ENCODE peak calls at places on chromosomes 7 and 10, in five cellular contexts. Z is A549, Q is AG09309, M is GM23338, T is Panc1. A is an unnamed sample.

GRCh38 chr10:36181421-36181820 is 539.3 kb upstream of the FZD8 start:
- DNase-seq in Q (peak; percentile 46), Z (no peak), M (no peak), T (no peak), A (no peak)

GRCh38 chr7:116552616-116553015 is 27.8 kb downstream of the CAV1 start:
- DNase-seq in T (no peak), Z (no peak), M (no peak), Q (no peak), A (no peak)

GRCh38 chr7:133458688-133459087 is 205.8 kb downstream of the EXOC4 start:
- DNase-seq in T (no peak), Q (no peak), M (no peak), Z (no peak), A (no peak)

GRCh38 chr10:35058134-35058533 is 32.0 kb downstream of the CUL2 start:
- DNase-seq in Z (peak; percentile 44), Q (peak; percentile 78), T (no peak), M (peak; percentile 20), A (peak; percentile 46)

GRCh38 chr7:47400741-47401206 is 181.1 kb downstream of the TNS3 start:
- DNase-seq in Q (no peak), Z (no peak), T (no peak), M (peak; percentile 12), A (no peak)

GRCh38 chr7:66664590-66665293 is 36.1 kb downstream of the KCTD7 start:
- DNase-seq in T (no peak), M (peak; percentile 24), Q (no peak), Z (no peak), A (no peak)

GRCh38 chr7:30555525-30555924 is 39.2 kb upstream of the GARS1 start:
- DNase-seq in T (no peak), Z (no peak), Q (no peak), M (no peak), A (no peak)

GRCh38 chr7:29282819-29283414 is 88.3 kb downstream of the CHN2 start:
- DNase-seq in T (no peak), M (peak; percentile 48), Z (no peak), Q (no peak), A (no peak)

GRCh38 chr10:45239642-45240041 is 75.8 kb downstream of the OR13A1 start:
- DNase-seq in M (no peak), Z (no peak), Q (peak; percentile 28), T (no peak), A (no peak)

GRCh38 chr10:117541909-117542705 is 439 bp upstream of the EMX2 start:
- DNase-seq in Q (peak; percentile 14), Z (peak; percentile 52), T (no peak), M (peak; percentile 95), A (peak; percentile 9)
- H3K4me3 ChIP-seq in Q (peak overlapping the region; percentile 40), Z (peak overlapping the region; percentile 43), T (no peak overlapping the region), M (peak overlapping the region; percentile 68), A (no peak overlapping the region)

GRCh38 chr10:58152698-58153263 is 114.9 kb downstream of the IPMK start:
- DNase-seq in T (no peak), Q (no peak), M (peak; percentile 88), Z (no peak), A (no peak)
- TF ChIP-seq CTCF in T (peak; percentile 82), Q (peak; percentile 62), M (peak; percentile 76), Z (peak; percentile 72), A (peak; percentile 70)

GRCh38 chr10:71849461-71849908 is 1.6 kb downstream of the PSAP start:
- DNase-seq in M (no peak), Z (no peak), T (no peak), Q (no peak), A (no peak)

GRCh38 chr10:71850021-71850744 is 868 bp downstream of the PSAP start:
- DNase-seq in Z (no peak), M (no peak), Q (no peak), T (no peak), A (no peak)

GRCh38 chr10:71854031-71854430 is 3.0 kb upstream of the PSAP start:
- DNase-seq in M (no peak), Q (no peak), Z (no peak), T (no peak), A (no peak)

GRCh38 chr10:71850745-71851629 is at the start of gene PSAP:
- DNase-seq in M (peak; percentile 99), Z (peak; percentile 97), Q (peak; percentile 85), T (peak; percentile 95), A (peak; percentile 95)

DNA sequence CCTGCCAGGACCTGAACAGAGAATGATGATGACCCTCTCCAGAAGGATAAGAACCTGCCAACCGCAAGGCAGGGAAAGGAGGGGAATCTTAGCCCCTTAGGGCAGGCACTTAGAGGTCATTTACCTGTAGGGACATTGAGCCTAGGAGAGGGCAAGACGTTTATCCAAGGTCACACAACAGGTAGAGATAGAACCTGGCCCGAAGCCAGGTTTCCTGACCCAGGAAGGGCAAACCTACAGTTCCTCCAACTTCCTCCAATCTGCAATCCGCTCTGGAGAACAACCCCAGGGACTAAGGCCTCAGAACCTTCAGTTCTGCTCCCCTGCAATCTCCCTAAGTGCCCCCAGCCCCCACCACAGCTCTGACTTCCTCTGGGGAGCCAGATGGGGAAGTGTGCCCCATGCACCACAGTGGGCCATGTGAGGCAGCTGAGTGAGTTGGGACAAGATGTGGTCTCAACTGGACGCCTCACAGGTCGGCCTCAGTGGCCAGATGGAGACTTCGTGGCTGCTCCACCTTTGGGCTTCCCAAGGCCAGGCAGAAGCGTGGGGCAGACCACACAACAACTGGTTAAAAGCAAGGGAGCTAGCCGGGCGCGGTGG is 1.4 kb upstream of the PSAP start:
- DNase-seq in M (no peak), T (no peak), Q (no peak), Z (no peak), A (no peak)
- H3K4me3 ChIP-seq in M (no peak overlapping the region), T (no peak overlapping the region), Q (no peak overlapping the region), Z (no peak overlapping the region), A (no peak overlapping the region)

GRCh38 chr10:126126856-126127255 is 230.5 kb downstream of the FANK1 start:
- DNase-seq in M (no peak), Z (no peak), T (no peak), Q (no peak), A (no peak)
- TF ChIP-seq CTCF in M (no peak), Z (no peak), T (no peak), Q (no peak), A (no peak)

GRCh38 chr10:114346176-114347031 is 57.9 kb downstream of the AFAP1L2 start:
- DNase-seq in M (no peak), T (no peak), Q (no peak), Z (no peak), A (no peak)

GRCh38 chr10:114349505-114350211 is 54.6 kb downstream of the AFAP1L2 start:
- DNase-seq in Z (no peak), Q (no peak), T (no peak), M (no peak), A (no peak)

GRCh38 chr10:114345701-114346100 is 58.6 kb downstream of the AFAP1L2 start:
- DNase-seq in Z (no peak), Q (no peak), M (no peak), T (no peak), A (no peak)

GRCh38 chr10:114347791-114348190 is 56.5 kb downstream of the AFAP1L2 start:
- DNase-seq in Q (no peak), M (no peak), T (no peak), Z (no peak), A (no peak)

DNA sequence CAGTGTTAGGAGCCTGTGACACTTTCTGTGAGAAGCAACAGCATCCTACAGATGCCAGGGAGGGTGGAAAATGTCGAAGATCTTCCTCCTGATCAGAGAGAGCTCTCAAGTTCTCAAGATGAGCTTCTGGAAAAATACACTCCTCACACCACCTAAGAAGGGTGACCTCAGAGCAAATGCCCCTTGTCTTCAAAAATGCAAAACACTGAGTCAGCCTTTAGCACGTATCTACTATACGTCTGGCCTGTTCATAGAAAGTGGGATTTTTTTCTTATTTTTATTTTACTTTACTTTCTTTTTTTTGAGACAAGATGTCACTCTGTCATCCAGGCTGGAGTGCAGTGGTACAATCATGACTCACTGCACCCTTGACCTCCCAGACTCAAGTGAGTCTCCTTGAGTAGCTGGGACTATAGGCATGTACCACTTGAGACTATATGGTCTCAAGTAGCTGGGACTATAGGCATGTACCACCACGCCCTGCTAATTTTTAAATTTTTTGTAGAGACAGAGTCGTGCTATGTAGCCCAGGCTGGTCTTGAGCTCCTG is 57.0 kb downstream of the AFAP1L2 start:
- DNase-seq in Q (no peak), M (no peak), T (no peak), Z (no peak), A (no peak)
- H3K4me3 ChIP-seq in Q (no peak overlapping the region), M (no peak overlapping the region), T (no peak overlapping the region), Z (no peak overlapping the region), A (no peak overlapping the region)

DNA sequence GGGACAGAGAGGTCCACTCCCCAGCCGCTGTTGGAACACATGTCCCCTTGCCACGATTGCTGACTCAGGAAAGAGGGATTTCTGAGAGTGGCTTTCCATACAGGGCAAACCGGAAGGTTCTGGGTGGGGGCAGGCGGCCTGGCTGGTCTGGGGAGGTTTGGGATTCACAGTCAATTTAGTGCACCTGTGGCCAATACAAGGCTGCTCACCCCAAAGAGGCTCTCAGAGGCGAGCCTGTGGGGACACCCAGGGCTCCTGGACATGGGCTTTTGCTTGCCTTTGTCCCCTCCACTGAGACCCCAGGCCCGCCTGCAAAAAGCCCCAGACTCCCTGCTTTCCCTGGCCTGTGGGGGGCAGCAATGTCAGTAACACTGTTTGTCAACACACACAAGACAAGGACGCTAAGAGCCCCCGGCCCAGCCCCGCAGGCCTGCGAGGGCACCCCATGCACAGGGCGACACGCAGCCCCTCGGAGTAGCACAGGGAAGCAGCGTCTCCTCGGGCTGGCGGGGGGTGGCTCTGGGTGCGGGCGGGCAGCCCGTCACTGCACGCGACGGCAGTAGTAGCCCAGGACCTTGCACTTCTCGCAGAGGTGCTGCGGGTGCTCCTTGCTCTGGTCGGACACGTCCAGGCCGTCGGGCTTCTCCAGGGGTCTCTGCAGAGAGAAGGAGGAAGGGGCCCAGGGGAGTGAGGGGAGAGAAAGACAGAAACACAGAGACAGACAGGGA is 38.7 kb downstream of the PPIF start:
- DNase-seq in Z (no peak), T (no peak), Q (no peak), M (peak; percentile 73), A (no peak)
- TF ChIP-seq CTCF in Z (no peak), T (no peak), Q (no peak), M (peak; percentile 72), A (peak; percentile 18)

A was measured in retinal pigment epithelial cell.